ENCODE peak calls at places on chromosomes 12 and 14, in seven cellular contexts. B is left lung, Z is breast epithelium, C is heart right ventricle, A is pancreas, T is mucosa of descending colon, K is SK-N-SH. F is an unnamed sample.

GRCh38 chr14:100575266-100575995 is 11.8 kb downstream of the BEGAIN start:
- DNase-seq in B (peak; percentile 59), Z (no peak), C (no peak), A (peak; percentile 63), T (no peak), K (no peak), F (peak; percentile 6)

GRCh38 chr14:105258846-105259245 is 10.5 kb downstream of the BTBD6 start:
- DNase-seq in B (no peak), Z (no peak), C (no peak), A (peak; percentile 76), T (peak; percentile 62), K (no peak), F (no peak)

GRCh38 chr14:20434701-20435453 is 1.1 kb downstream of the KLHL33 start:
- DNase-seq in B (peak; percentile 73), Z (no peak), C (peak; percentile 67), A (peak; percentile 54), T (peak; percentile 43), K (no peak), F (peak; percentile 79)

GRCh38 chr14:44030963-44031362 is 476.1 kb downstream of the FSCB start:
- DNase-seq in B (no peak), Z (no peak), C (no peak), A (no peak), T (no peak), K (no peak), F (no peak)

GRCh38 chr14:101191086-101191881 is 287.8 kb upstream of the RTL1 start:
- DNase-seq in B (no peak), Z (no peak), C (no peak), A (no peak), T (no peak), K (no peak), F (no peak)

GRCh38 chr12:92469837-92470236 is 233.0 kb upstream of the PLEKHG7 start:
- DNase-seq in B (no peak), Z (no peak), C (peak; percentile 85), A (no peak), T (no peak), K (no peak), F (peak; percentile 62)

GRCh38 chr12:47190271-47190750 is 110.6 kb upstream of the AMIGO2 start:
- DNase-seq in B (no peak), Z (no peak), C (no peak), A (no peak), T (no peak), K (no peak), F (no peak)

GRCh38 chr12:9124346-9125031 is 8.8 kb upstream of the A2M start:
- DNase-seq in B (peak; percentile 61), Z (no peak), C (no peak), A (peak; percentile 53), T (no peak), K (no peak), F (no peak)

GRCh38 chr12:34405286-34406227 is 383.3 kb downstream of the ALG10 start:
- DNase-seq in B (peak; percentile 54), Z (no peak), C (no peak), A (peak; percentile 30), T (no peak), K (peak; percentile 0), F (peak; percentile 32)

GRCh38 chr12:82652071-82652470 is 34.6 kb upstream of the TMTC2 start:
- DNase-seq in B (no peak), Z (no peak), C (no peak), A (no peak), T (no peak), K (no peak), F (no peak)

GRCh38 chr12:83016226-83016835 is 329.6 kb downstream of the TMTC2 start:
- DNase-seq in B (no peak), Z (no peak), C (peak; percentile 13), A (no peak), T (peak; percentile 11), K (no peak), F (no peak)

GRCh38 chr14:21025374-21026151 is 702 bp upstream of the NDRG2 start:
- DNase-seq in B (no peak), Z (peak; percentile 79), C (peak; percentile 89), A (peak; percentile 80), T (peak; percentile 58), K (peak; percentile 63), F (peak; percentile 87)

GRCh38 chr12:47318963-47319362 is 239.2 kb upstream of the AMIGO2 start:
- DNase-seq in B (no peak), Z (no peak), C (no peak), A (no peak), T (no peak), K (no peak), F (no peak)

GRCh38 chr12:108641446-108642268 is 8.0 kb upstream of the SELPLG start:
- DNase-seq in B (no peak), Z (no peak), C (no peak), A (no peak), T (no peak), K (no peak), F (no peak)

GRCh38 chr14:63483315-63483714 is 59.9 kb downstream of the PPP2R5E start:
- DNase-seq in B (no peak), Z (no peak), C (no peak), A (no peak), T (no peak), K (no peak), F (no peak)

GRCh38 chr12:99043319-99043914 is 398.3 kb downstream of the APAF1 start:
- DNase-seq in B (peak; percentile 64), Z (no peak), C (peak; percentile 36), A (peak; percentile 73), T (peak; percentile 75), K (peak; percentile 49), F (peak; percentile 89)

GRCh38 chr14:80055226-80055625 is 156.1 kb downstream of the DIO2 start:
- DNase-seq in B (no peak), Z (no peak), C (no peak), A (no peak), T (no peak), K (no peak), F (no peak)

GRCh38 chr12:122185494-122186082 is 2.7 kb downstream of the LRRC43 start:
- DNase-seq in B (no peak), Z (no peak), C (no peak), A (no peak), T (no peak), K (no peak), F (no peak)

GRCh38 chr12:26741828-26742227 is 91.2 kb downstream of the ITPR2 start:
- DNase-seq in B (no peak), Z (no peak), C (no peak), A (no peak), T (no peak), K (no peak), F (no peak)

GRCh38 chr14:105201928-105202513 is 20.9 kb upstream of the NUDT14 start:
- DNase-seq in B (no peak), Z (no peak), C (no peak), A (no peak), T (no peak), K (no peak), F (no peak)

GRCh38 chr14:50333010-50333409 is 20.9 kb downstream of the DMAC2L start:
- DNase-seq in B (no peak), Z (no peak), C (peak; percentile 66), A (no peak), T (no peak), K (no peak), F (peak; percentile 64)

GRCh38 chr12:67019070-67019469 is 250.1 kb upstream of the CAND1 start:
- DNase-seq in B (no peak), Z (no peak), C (no peak), A (no peak), T (no peak), K (no peak), F (no peak)

GRCh38 chr12:67014642-67015041 is 254.5 kb upstream of the CAND1 start:
- DNase-seq in B (no peak), Z (no peak), C (no peak), A (no peak), T (no peak), K (no peak), F (no peak)

DNA sequence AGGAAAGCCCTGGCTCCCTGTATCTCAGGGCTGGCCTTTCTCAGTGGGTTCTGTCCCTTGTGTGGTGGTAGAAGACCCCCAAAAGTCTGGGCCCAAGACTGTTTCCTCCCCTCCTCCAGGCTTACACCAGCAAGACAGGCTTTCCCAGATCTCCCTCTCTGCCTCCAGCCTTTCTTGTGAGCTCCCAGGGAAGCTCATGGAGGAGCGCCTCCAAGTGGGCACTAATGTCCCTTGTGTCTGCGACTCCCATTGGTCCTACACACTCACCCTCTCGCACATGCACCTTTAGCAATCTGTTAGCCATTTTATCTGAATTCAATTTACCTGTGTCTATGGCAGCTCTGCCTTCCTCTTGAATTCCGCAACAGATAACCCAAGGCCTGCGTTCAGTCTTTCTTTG is 251.1 kb upstream of the CAND1 start:
- DNase-seq in B (no peak), Z (no peak), C (no peak), A (no peak), T (no peak), K (no peak), F (no peak)
- H3K4me1 ChIP-seq in B (no peaks in the 10 kb centered on the region), Z (no peaks in the 10 kb centered on the region), C (no peaks in the 10 kb centered on the region), A (no peaks in the 10 kb centered on the region), T (no peaks in the 10 kb centered on the region), K (no peaks in the 10 kb centered on the region), F (no peaks in the 10 kb centered on the region)

DNA sequence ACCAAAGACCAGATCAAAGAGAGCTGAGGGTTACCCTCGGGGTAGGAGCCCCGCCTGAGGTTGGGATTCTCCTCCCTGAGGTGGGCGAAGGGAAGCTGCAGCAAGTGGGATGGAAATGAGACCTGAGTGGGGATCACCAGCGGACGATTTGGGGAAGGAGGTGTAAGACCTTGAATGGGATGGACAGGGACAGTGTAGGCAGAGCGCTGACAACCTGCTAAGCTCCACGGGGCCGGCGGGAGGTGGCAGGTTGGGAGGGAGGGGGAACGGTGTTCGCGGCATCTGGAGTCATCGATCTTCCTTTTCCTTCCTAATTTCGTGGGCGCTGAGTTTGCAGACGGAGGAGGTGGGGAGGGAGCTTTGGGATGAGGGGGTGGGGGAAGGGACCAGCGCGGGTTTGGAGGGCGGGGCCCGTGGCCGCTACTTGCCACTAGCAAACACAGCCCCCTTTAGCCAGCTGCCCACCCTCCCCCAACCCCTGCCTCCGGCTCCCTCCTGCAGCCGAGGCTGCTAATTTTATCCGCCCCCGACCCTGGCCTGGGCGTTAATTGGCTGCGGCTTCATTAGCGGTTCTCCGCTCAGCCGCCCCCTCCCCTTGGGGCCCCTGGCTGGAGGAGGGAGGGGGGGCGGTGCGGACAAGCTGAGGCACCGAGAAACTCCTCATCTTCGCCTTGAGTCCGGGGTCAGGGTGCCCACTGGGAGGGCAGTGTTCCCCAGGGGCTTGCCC is 2.8 kb upstream of the SHMT2 start:
- DNase-seq in B (peak; percentile 55), Z (no peak), C (no peak), A (no peak), T (no peak), K (no peak), F (no peak)
- H3K4me3 ChIP-seq in B (no peak overlapping the region), Z (peak overlapping the region; percentile 35), C (peak overlapping the region; percentile 17), A (peak overlapping the region; percentile 7), T (no peak overlapping the region), K (no peak overlapping the region), F (peak overlapping the region; percentile 13)

DNA sequence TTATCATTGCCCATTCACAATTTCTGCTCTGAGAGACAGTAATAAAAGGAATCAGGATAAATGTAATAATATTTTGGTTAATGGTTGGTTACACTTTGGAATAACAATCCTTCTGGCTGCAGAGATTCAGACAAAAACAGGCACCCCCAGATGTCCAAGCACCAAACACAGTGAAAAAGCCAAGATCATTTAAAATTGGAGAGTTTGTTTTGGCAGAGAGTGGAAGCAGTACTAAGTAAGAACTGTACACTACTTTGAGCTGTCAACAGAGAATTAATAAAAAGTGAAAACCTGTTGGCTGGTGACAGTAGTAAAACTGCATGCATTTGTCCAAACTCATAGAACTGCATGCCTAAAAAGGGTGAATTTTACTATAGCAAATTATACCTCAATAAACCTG is 15.6 kb upstream of the IL22 start:
- DNase-seq in B (no peak), Z (no peak), C (no peak), A (no peak), T (no peak), K (no peak), F (no peak)
- H3K4me1 ChIP-seq in B (no peaks in the 10 kb centered on the region), Z (no peaks in the 10 kb centered on the region), C (no peaks in the 10 kb centered on the region), A (no peaks in the 10 kb centered on the region), T (no peaks in the 10 kb centered on the region), K (no peaks in the 10 kb centered on the region), F (no peaks in the 10 kb centered on the region)

GRCh38 chr14:77032483-77032853 is 4.0 kb upstream of the IRF2BPL start:
- DNase-seq in B (no peak), Z (no peak), C (no peak), A (no peak), T (no peak), K (no peak), F (no peak)
- H3K4me3 ChIP-seq in B (no peak overlapping the region), Z (peak overlapping the region; percentile 58), C (peak overlapping the region; percentile 53), A (peak overlapping the region; percentile 51), T (no peak overlapping the region), K (peak overlapping the region; percentile 64), F (no peak overlapping the region)